ENCODE peak calls at places on chromosome 16, in nine cellular contexts. One of them, this sample, is unnamed.

GRCh38 chr16:50925758-50926357 is 184.0 kb downstream of the CYLD start:
- DNase-seq in H9: no peak
- DNase-seq in mucosa of descending colon: no peak
- DNase-seq in RPMI7951: peak
- DNase-seq in SIG-M5: no peak
- DNase-seq in lung: no peak
- DNase-seq in T-helper 22 cell: no peak
- DNase-seq in activated T-cell treated with anti-CD3 and anti-CD28 coated beads, Interleukin-2, amount 50 U/mL, for 4 hours: no peak
- DNase-seq in C1 segment of cervical spinal cord: no peak
- DNase-seq in this sample: no peak

GRCh38 chr16:70750893-70751467 is 50.0 kb downstream of the VAC14 start:
- DNase-seq in C1 segment of cervical spinal cord: no peak
- DNase-seq in SIG-M5: no peak
- DNase-seq in RPMI7951: peak
- DNase-seq in lung: peak
- DNase-seq in T-helper 22 cell: no peak
- DNase-seq in mucosa of descending colon: peak
- DNase-seq in activated T-cell treated with anti-CD3 and anti-CD28 coated beads, Interleukin-2, amount 50 U/mL, for 4 hours: no peak
- DNase-seq in H9: no peak
- DNase-seq in this sample: peak

GRCh38 chr16:50318796-50319578 is 49.8 kb downstream of the BRD7 start:
- DNase-seq in mucosa of descending colon: no peak
- DNase-seq in T-helper 22 cell: no peak
- DNase-seq in lung: no peak
- DNase-seq in RPMI7951: no peak
- DNase-seq in C1 segment of cervical spinal cord: no peak
- DNase-seq in SIG-M5: no peak
- DNase-seq in activated T-cell treated with anti-CD3 and anti-CD28 coated beads, Interleukin-2, amount 50 U/mL, for 4 hours: no peak
- DNase-seq in H9: no peak
- DNase-seq in this sample: no peak

GRCh38 chr16:4976611-4977145 is 18.5 kb downstream of the SEC14L5 start:
- DNase-seq in lung: no peak
- DNase-seq in RPMI7951: no peak
- DNase-seq in activated T-cell treated with anti-CD3 and anti-CD28 coated beads, Interleukin-2, amount 50 U/mL, for 4 hours: no peak
- DNase-seq in H9: no peak
- DNase-seq in mucosa of descending colon: peak
- DNase-seq in SIG-M5: no peak
- DNase-seq in C1 segment of cervical spinal cord: no peak
- DNase-seq in T-helper 22 cell: no peak
- DNase-seq in this sample: no peak

GRCh38 chr16:10485698-10486382 is 94.6 kb downstream of the EMP2 start:
- DNase-seq in lung: no peak
- DNase-seq in RPMI7951: no peak
- DNase-seq in mucosa of descending colon: no peak
- DNase-seq in SIG-M5: peak
- DNase-seq in C1 segment of cervical spinal cord: no peak
- DNase-seq in H9: no peak
- DNase-seq in T-helper 22 cell: no peak
- DNase-seq in activated T-cell treated with anti-CD3 and anti-CD28 coated beads, Interleukin-2, amount 50 U/mL, for 4 hours: no peak
- DNase-seq in this sample: no peak

GRCh38 chr16:58500329-58501241 is 642 bp downstream of the NDRG4 start:
- DNase-seq in activated T-cell treated with anti-CD3 and anti-CD28 coated beads, Interleukin-2, amount 50 U/mL, for 4 hours: no peak
- DNase-seq in T-helper 22 cell: no peak
- DNase-seq in SIG-M5: no peak
- DNase-seq in C1 segment of cervical spinal cord: no peak
- DNase-seq in mucosa of descending colon: no peak
- DNase-seq in RPMI7951: no peak
- DNase-seq in H9: peak
- DNase-seq in lung: no peak
- DNase-seq in this sample: no peak

GRCh38 chr16:55663770-55664677 is 8.2 kb downstream of the SLC6A2 start:
- DNase-seq in H9: no peak
- DNase-seq in SIG-M5: no peak
- DNase-seq in activated T-cell treated with anti-CD3 and anti-CD28 coated beads, Interleukin-2, amount 50 U/mL, for 4 hours: no peak
- DNase-seq in C1 segment of cervical spinal cord: no peak
- DNase-seq in RPMI7951: peak
- DNase-seq in T-helper 22 cell: no peak
- DNase-seq in lung: no peak
- DNase-seq in mucosa of descending colon: no peak
- DNase-seq in this sample: no peak

GRCh38 chr16:2475413-2476344 is 752 bp downstream of the TBC1D24 start:
- DNase-seq in H9: peak
- DNase-seq in mucosa of descending colon: peak
- DNase-seq in SIG-M5: no peak
- DNase-seq in T-helper 22 cell: no peak
- DNase-seq in activated T-cell treated with anti-CD3 and anti-CD28 coated beads, Interleukin-2, amount 50 U/mL, for 4 hours: peak
- DNase-seq in C1 segment of cervical spinal cord: no peak
- DNase-seq in RPMI7951: no peak
- DNase-seq in lung: no peak
- DNase-seq in this sample: no peak

GRCh38 chr16:54266363-54266955 is 20.1 kb downstream of the IRX3 start:
- DNase-seq in SIG-M5: peak
- DNase-seq in H9: no peak
- DNase-seq in RPMI7951: no peak
- DNase-seq in activated T-cell treated with anti-CD3 and anti-CD28 coated beads, Interleukin-2, amount 50 U/mL, for 4 hours: no peak
- DNase-seq in C1 segment of cervical spinal cord: no peak
- DNase-seq in lung: no peak
- DNase-seq in T-helper 22 cell: no peak
- DNase-seq in mucosa of descending colon: no peak
- DNase-seq in this sample: no peak

GRCh38 chr16:23089111-23089510 is 60.1 kb downstream of the USP31 start:
- DNase-seq in activated T-cell treated with anti-CD3 and anti-CD28 coated beads, Interleukin-2, amount 50 U/mL, for 4 hours: no peak
- DNase-seq in SIG-M5: no peak
- DNase-seq in C1 segment of cervical spinal cord: no peak
- DNase-seq in RPMI7951: no peak
- DNase-seq in lung: no peak
- DNase-seq in T-helper 22 cell: no peak
- DNase-seq in mucosa of descending colon: no peak
- DNase-seq in H9: no peak
- DNase-seq in this sample: no peak

GRCh38 chr16:29907973-29908372 is 7.7 kb downstream of the ASPHD1 start:
- DNase-seq in SIG-M5: no peak
- DNase-seq in lung: no peak
- DNase-seq in RPMI7951: no peak
- DNase-seq in mucosa of descending colon: no peak
- DNase-seq in C1 segment of cervical spinal cord: no peak
- DNase-seq in H9: no peak
- DNase-seq in activated T-cell treated with anti-CD3 and anti-CD28 coated beads, Interleukin-2, amount 50 U/mL, for 4 hours: no peak
- DNase-seq in T-helper 22 cell: no peak
- DNase-seq in this sample: no peak

GRCh38 chr16:75195811-75196790 is 10.9 kb downstream of the CTRB2 start:
- DNase-seq in activated T-cell treated with anti-CD3 and anti-CD28 coated beads, Interleukin-2, amount 50 U/mL, for 4 hours: no peak
- DNase-seq in C1 segment of cervical spinal cord: no peak
- DNase-seq in RPMI7951: no peak
- DNase-seq in H9: no peak
- DNase-seq in mucosa of descending colon: no peak
- DNase-seq in T-helper 22 cell: no peak
- DNase-seq in lung: no peak
- DNase-seq in SIG-M5: no peak
- DNase-seq in this sample: no peak

GRCh38 chr16:64864232-64864803 is 257.5 kb downstream of the CDH11 start:
- DNase-seq in activated T-cell treated with anti-CD3 and anti-CD28 coated beads, Interleukin-2, amount 50 U/mL, for 4 hours: no peak
- DNase-seq in H9: no peak
- DNase-seq in C1 segment of cervical spinal cord: no peak
- DNase-seq in lung: no peak
- DNase-seq in SIG-M5: no peak
- DNase-seq in T-helper 22 cell: no peak
- DNase-seq in mucosa of descending colon: no peak
- DNase-seq in RPMI7951: peak
- DNase-seq in this sample: peak

GRCh38 chr16:86354641-86355040 is 155.7 kb upstream of the FOXF1 start:
- DNase-seq in lung: no peak
- DNase-seq in RPMI7951: peak
- DNase-seq in activated T-cell treated with anti-CD3 and anti-CD28 coated beads, Interleukin-2, amount 50 U/mL, for 4 hours: no peak
- DNase-seq in H9: no peak
- DNase-seq in T-helper 22 cell: no peak
- DNase-seq in mucosa of descending colon: peak
- DNase-seq in SIG-M5: no peak
- DNase-seq in C1 segment of cervical spinal cord: no peak
- DNase-seq in this sample: peak

GRCh38 chr16:65895906-65896305 is 470.6 kb upstream of the CDH5 start:
- DNase-seq in C1 segment of cervical spinal cord: no peak
- DNase-seq in mucosa of descending colon: no peak
- DNase-seq in activated T-cell treated with anti-CD3 and anti-CD28 coated beads, Interleukin-2, amount 50 U/mL, for 4 hours: no peak
- DNase-seq in lung: no peak
- DNase-seq in T-helper 22 cell: no peak
- DNase-seq in SIG-M5: no peak
- DNase-seq in H9: no peak
- DNase-seq in RPMI7951: no peak
- DNase-seq in this sample: no peak

GRCh38 chr16:31329671-31330552 is 25.1 kb upstream of the ITGAX start:
- DNase-seq in RPMI7951: no peak
- DNase-seq in T-helper 22 cell: no peak
- DNase-seq in lung: no peak
- DNase-seq in H9: no peak
- DNase-seq in mucosa of descending colon: no peak
- DNase-seq in activated T-cell treated with anti-CD3 and anti-CD28 coated beads, Interleukin-2, amount 50 U/mL, for 4 hours: no peak
- DNase-seq in SIG-M5: no peak
- DNase-seq in C1 segment of cervical spinal cord: no peak
- DNase-seq in this sample: no peak

GRCh38 chr16:65244811-65245210 is 122.9 kb upstream of the CDH11 start:
- DNase-seq in C1 segment of cervical spinal cord: no peak
- DNase-seq in T-helper 22 cell: no peak
- DNase-seq in activated T-cell treated with anti-CD3 and anti-CD28 coated beads, Interleukin-2, amount 50 U/mL, for 4 hours: no peak
- DNase-seq in H9: no peak
- DNase-seq in RPMI7951: peak
- DNase-seq in lung: no peak
- DNase-seq in mucosa of descending colon: no peak
- DNase-seq in SIG-M5: no peak
- DNase-seq in this sample: no peak

GRCh38 chr16:2001035-2001434 is 8.6 kb downstream of the ZNF598 start:
- DNase-seq in H9: no peak
- DNase-seq in mucosa of descending colon: no peak
- DNase-seq in RPMI7951: no peak
- DNase-seq in lung: no peak
- DNase-seq in activated T-cell treated with anti-CD3 and anti-CD28 coated beads, Interleukin-2, amount 50 U/mL, for 4 hours: no peak
- DNase-seq in SIG-M5: no peak
- DNase-seq in C1 segment of cervical spinal cord: no peak
- DNase-seq in T-helper 22 cell: no peak
- DNase-seq in this sample: no peak

GRCh38 chr16:11420895-11421294 is 75.6 kb downstream of the RMI2 start:
- DNase-seq in mucosa of descending colon: no peak
- DNase-seq in activated T-cell treated with anti-CD3 and anti-CD28 coated beads, Interleukin-2, amount 50 U/mL, for 4 hours: no peak
- DNase-seq in SIG-M5: no peak
- DNase-seq in lung: no peak
- DNase-seq in T-helper 22 cell: no peak
- DNase-seq in C1 segment of cervical spinal cord: no peak
- DNase-seq in RPMI7951: no peak
- DNase-seq in H9: no peak
- DNase-seq in this sample: no peak

GRCh38 chr16:897200-897543 is 73.6 kb downstream of the LMF1 start:
- DNase-seq in activated T-cell treated with anti-CD3 and anti-CD28 coated beads, Interleukin-2, amount 50 U/mL, for 4 hours: no peak
- DNase-seq in lung: no peak
- DNase-seq in RPMI7951: no peak
- DNase-seq in mucosa of descending colon: no peak
- DNase-seq in T-helper 22 cell: no peak
- DNase-seq in H9: no peak
- DNase-seq in SIG-M5: no peak
- DNase-seq in C1 segment of cervical spinal cord: no peak
- DNase-seq in this sample: no peak

GRCh38 chr16:30407794-30408534 is 558 bp downstream of the ZNF771 start:
- DNase-seq in activated T-cell treated with anti-CD3 and anti-CD28 coated beads, Interleukin-2, amount 50 U/mL, for 4 hours: no peak
- DNase-seq in mucosa of descending colon: no peak
- DNase-seq in H9: no peak
- DNase-seq in C1 segment of cervical spinal cord: peak
- DNase-seq in lung: no peak
- DNase-seq in SIG-M5: no peak
- DNase-seq in T-helper 22 cell: no peak
- DNase-seq in RPMI7951: no peak
- DNase-seq in this sample: no peak

GRCh38 chr16:56800355-56800754 is 64.7 kb upstream of the SLC12A3 start:
- DNase-seq in C1 segment of cervical spinal cord: no peak
- DNase-seq in lung: no peak
- DNase-seq in H9: no peak
- DNase-seq in T-helper 22 cell: no peak
- DNase-seq in RPMI7951: no peak
- DNase-seq in SIG-M5: no peak
- DNase-seq in mucosa of descending colon: no peak
- DNase-seq in activated T-cell treated with anti-CD3 and anti-CD28 coated beads, Interleukin-2, amount 50 U/mL, for 4 hours: no peak
- DNase-seq in this sample: no peak

This sample was measured in astrocyte of the cerebellum.